ENCODE peak calls at places on chromosomes 2 and 18, in seven cellular contexts. D is skeletal muscle cell, J is hippocampal formation, B is HS-27A, N is GM13977, C is SJSA1, E is GM13976. Y is an unnamed sample.

GRCh38 chr2:233690444-233690843 is 2.2 kb upstream of the UGT1A6 start:
- DNase-seq in N (no peak), B (no peak), C (no peak), D (no peak), J (no peak), E (no peak), Y (no peak)

GRCh38 chr2:274503-274902 is 9.8 kb downstream of the ACP1 start:
- DNase-seq in N (no peak), B (no peak), D (no peak), E (no peak), C (no peak), J (no peak), Y (no peak)

GRCh38 chr2:118097657-118098056 is 9.4 kb downstream of the INSIG2 start:
- DNase-seq in B (no peak), D (peak), J (no peak), E (no peak), N (no peak), C (no peak), Y (no peak)

GRCh38 chr2:37322368-37322767 is 2.3 kb downstream of the PRKD3 start:
- DNase-seq in E (peak), N (no peak), B (no peak), D (no peak), J (no peak), C (no peak), Y (no peak)

GRCh38 chr18:13286456-13287125 is 68.0 kb downstream of the LDLRAD4 start:
- DNase-seq in B (no peak), N (no peak), C (no peak), J (no peak), E (no peak), D (no peak), Y (no peak)

GRCh38 chr18:75143851-75144250 is 65.1 kb downstream of the PTGR3 start:
- DNase-seq in B (no peak), J (no peak), C (no peak), E (no peak), N (no peak), D (no peak), Y (no peak)

GRCh38 chr18:6509417-6510198 is 94.9 kb upstream of the L3MBTL4 start:
- DNase-seq in C (peak), N (no peak), J (no peak), D (no peak), B (no peak), E (no peak), Y (no peak)

GRCh38 chr2:8663997-8664396 is 17.9 kb upstream of the ID2 start:
- DNase-seq in D (no peak), B (no peak), C (no peak), N (no peak), E (no peak), J (no peak), Y (no peak)

GRCh38 chr2:162280654-162281053 is 37.4 kb upstream of the FAP start:
- DNase-seq in D (no peak), B (no peak), E (no peak), J (no peak), N (no peak), C (no peak), Y (no peak)

GRCh38 chr2:167294031-167294774 is 405.9 kb downstream of the XIRP2 start:
- DNase-seq in D (no peak), J (peak), C (no peak), N (no peak), B (no peak), E (peak), Y (no peak)

GRCh38 chr2:64732153-64732552 is 78.4 kb upstream of the SERTAD2 start:
- DNase-seq in E (no peak), D (no peak), B (no peak), N (no peak), C (no peak), J (no peak), Y (no peak)

GRCh38 chr18:44715841-44716240 is 35.2 kb downstream of the SETBP1 start:
- DNase-seq in B (no peak), C (no peak), N (no peak), D (no peak), E (no peak), J (no peak), Y (no peak)

GRCh38 chr2:122977580-122977979 is 1047.5 kb upstream of the CNTNAP5 start:
- DNase-seq in N (no peak), C (no peak), J (no peak), B (no peak), E (no peak), D (no peak), Y (no peak)

GRCh38 chr2:26899500-26900164 is 51.7 kb downstream of the DPYSL5 start:
- DNase-seq in B (no peak), D (no peak), C (no peak), N (no peak), J (no peak), E (no peak), Y (no peak)

GRCh38 chr2:74010087-74010541 is 25.4 kb downstream of the TET3 start:
- DNase-seq in D (no peak), E (no peak), B (no peak), N (no peak), C (no peak), J (no peak), Y (no peak)

GRCh38 chr18:49207373-49207772 is 253.1 kb downstream of the DYM start:
- DNase-seq in B (no peak), C (peak), N (no peak), D (no peak), E (no peak), J (no peak), Y (no peak)

GRCh38 chr2:38377501-38378258 is 607 bp upstream of the ATL2 start:
- DNase-seq in N (no peak), J (no peak), D (peak), B (peak), E (no peak), C (no peak), Y (no peak)

GRCh38 chr2:207243601-207244000 is 77.9 kb upstream of the KLF7 start:
- DNase-seq in C (no peak), B (no peak), E (no peak), J (no peak), N (no peak), D (no peak), Y (no peak)

GRCh38 chr2:235433860-235434259 is 60.0 kb upstream of the AGAP1 start:
- DNase-seq in B (no peak), N (no peak), J (peak), E (no peak), C (no peak), D (no peak), Y (no peak)

GRCh38 chr2:191481305-191482075 is 196.4 kb upstream of the NABP1 start:
- DNase-seq in C (no peak), E (no peak), B (no peak), N (no peak), D (no peak), J (no peak), Y (no peak)

GRCh38 chr2:186868344-186868743 is 19.4 kb upstream of the ZSWIM2 start:
- DNase-seq in C (no peak), J (no peak), D (no peak), N (no peak), B (no peak), E (no peak), Y (no peak)

GRCh38 chr2:8953525-8953924 is 50.0 kb downstream of the MBOAT2 start:
- DNase-seq in D (no peak), N (no peak), C (no peak), E (no peak), B (no peak), J (no peak), Y (no peak)

GRCh38 chr2:174326880-174327558 is 7.7 kb upstream of the SP9 start:
- DNase-seq in J (no peak), D (no peak), N (peak), B (no peak), C (no peak), E (peak), Y (no peak)

GRCh38 chr2:62231541-62231940 is 35.6 kb downstream of the B3GNT2 start:
- DNase-seq in J (no peak), E (no peak), D (no peak), C (no peak), B (no peak), N (no peak), Y (no peak)

GRCh38 chr2:148244593-148245292 is 223.9 kb downstream of the MBD5 start:
- DNase-seq in N (no peak), E (no peak), D (peak), B (no peak), J (no peak), C (peak), Y (no peak)

GRCh38 chr2:166458682-166459081 is 35.4 kb downstream of the SCN7A start:
- DNase-seq in B (no peak), E (no peak), J (no peak), N (no peak), C (no peak), D (no peak), Y (no peak)

GRCh38 chr2:45973426-45973825 is 322.0 kb downstream of the PRKCE start:
- DNase-seq in B (no peak), J (no peak), N (no peak), E (peak), D (no peak), C (no peak), Y (no peak)

GRCh38 chr2:160465406-160465805 is 28.2 kb downstream of the RBMS1 start:
- DNase-seq in B (no peak), D (peak), E (no peak), C (no peak), J (no peak), N (no peak), Y (no peak)

GRCh38 chr2:132479140-132479539 is 62.5 kb downstream of the GPR39 start:
- DNase-seq in J (no peak), C (peak), N (no peak), E (no peak), B (no peak), D (no peak), Y (no peak)

GRCh38 chr2:164589522-164589921 is 31.8 kb downstream of the GRB14 start:
- DNase-seq in B (no peak), C (no peak), N (no peak), E (no peak), J (no peak), D (peak), Y (no peak)

GRCh38 chr18:31740180-31740579 is 20.5 kb downstream of the SLC25A52 start:
- DNase-seq in J (no peak), N (no peak), B (no peak), C (no peak), D (no peak), E (no peak), Y (no peak)

GRCh38 chr18:58528011-58528367 is 100.9 kb downstream of the ALPK2 start:
- DNase-seq in N (no peak), D (peak), B (no peak), E (no peak), C (no peak), J (no peak), Y (no peak)

GRCh38 chr2:112795720-112796119 is 11.4 kb upstream of the IL1A start:
- DNase-seq in D (no peak), C (no peak), B (no peak), E (no peak), N (no peak), J (no peak), Y (no peak)